ENCODE peak calls at places on chromosomes 11 and 22, in five cellular contexts. R, F, M, T and G are unnamed samples.

GRCh38 chr11:71451596-71452353 is 1.2 kb upstream of the NADSYN1 start:
- DNase-seq in T (peak; percentile 46), F (peak; percentile 49), M (no peak), R (peak; percentile 69), G (no peak)

GRCh38 chr11:6323291-6323905 is 3.1 kb upstream of the CAVIN3 start:
- DNase-seq in M (no peak), R (no peak), F (no peak), T (no peak), G (no peak)

GRCh38 chr11:36672815-36673450 is 74.9 kb upstream of the RAG2 start:
- DNase-seq in R (peak; percentile 44), F (no peak), M (no peak), T (no peak), G (peak; percentile 26)

GRCh38 chr11:65885808-65886536 is 2.3 kb downstream of the FIBP start:
- DNase-seq in M (no peak), F (no peak), T (peak; percentile 24), R (no peak), G (no peak)

GRCh38 chr11:65491614-65492386 is 7.0 kb upstream of the MALAT1 start:
- DNase-seq in R (peak; percentile 95), T (peak; percentile 90), M (peak; percentile 89), F (peak; percentile 92), G (no peak)

GRCh38 chr11:10109836-10110235 is 184.2 kb downstream of the SBF2 start:
- DNase-seq in M (peak; percentile 83), R (no peak), T (no peak), F (no peak), G (peak; percentile 66)

GRCh38 chr11:5992604-5993251 is 5.9 kb upstream of the OR52L1 start:
- DNase-seq in T (no peak), M (no peak), F (no peak), R (peak; percentile 10), G (no peak)

GRCh38 chr11:12724301-12725046 is 50.3 kb downstream of the TEAD1 start:
- DNase-seq in M (peak; percentile 73), T (peak; percentile 91), R (peak; percentile 95), F (peak; percentile 66), G (peak; percentile 88)

GRCh38 chr11:65551572-65552398 is 6.4 kb downstream of the LTBP3 start:
- DNase-seq in R (peak; percentile 73), F (peak; percentile 74), M (no peak), T (peak; percentile 90), G (no peak)

GRCh38 chr11:126194121-126194543 is 17.3 kb downstream of the RPUSD4 start:
- DNase-seq in T (peak; percentile 55), F (no peak), R (peak; percentile 51), M (no peak), G (no peak)

GRCh38 chr11:60924906-60925684 is 835 bp downstream of the TMEM132A start:
- DNase-seq in F (no peak), R (peak; percentile 17), T (no peak), M (no peak), G (no peak)

GRCh38 chr11:87284306-87284705 is 246.6 kb downstream of the TMEM135 start:
- DNase-seq in F (no peak), R (no peak), M (no peak), T (no peak), G (no peak)

GRCh38 chr11:38952698-38953097 is 2354.7 kb upstream of the RAG2 start:
- DNase-seq in M (no peak), T (no peak), F (no peak), R (no peak), G (no peak)

GRCh38 chr22:37312549-37313183 is 30.4 kb downstream of the CYTH4 start:
- DNase-seq in T (no peak), R (no peak), F (no peak), M (no peak), G (no peak)

GRCh38 chr11:93606314-93606713 is 55.2 kb upstream of the CEP295 start:
- DNase-seq in R (no peak), F (no peak), M (no peak), T (no peak), G (no peak)

GRCh38 chr11:127056338-127056971 is 55.9 kb upstream of the KIRREL3 start:
- DNase-seq in R (no peak), F (no peak), M (no peak), T (no peak), G (no peak)

GRCh38 chr11:80424012-80424695 is 983.3 kb upstream of the TENM4 start:
- DNase-seq in M (no peak), R (no peak), T (no peak), F (no peak), G (no peak)

GRCh38 chr22:28441720-28442263 is 237.8 kb downstream of the TTC28 start:
- DNase-seq in R (peak; percentile 5), F (no peak), M (no peak), T (no peak), G (no peak)

GRCh38 chr11:129853508-129854228 is 38.0 kb downstream of the TMEM45B start:
- DNase-seq in T (peak; percentile 86), M (no peak), R (peak; percentile 31), F (no peak), G (no peak)

GRCh38 chr11:125777309-125777708 is 1.3 kb downstream of the PATE2 start:
- DNase-seq in T (no peak), R (no peak), M (peak; percentile 10), F (no peak), G (peak; percentile 5)

GRCh38 chr11:64371201-64371600 is 12.2 kb downstream of the RPS6KA4 start:
- DNase-seq in T (no peak), M (no peak), R (no peak), F (no peak), G (no peak)

GRCh38 chr11:64367931-64368672 is 9.1 kb downstream of the RPS6KA4 start:
- DNase-seq in F (no peak), R (no peak), T (no peak), M (no peak), G (no peak)

GRCh38 chr11:64372021-64372420 is 13.1 kb downstream of the RPS6KA4 start:
- DNase-seq in T (no peak), R (no peak), F (peak; percentile 19), M (no peak), G (no peak)

GRCh38 chr11:64368673-64369074 is 9.7 kb downstream of the RPS6KA4 start:
- DNase-seq in M (no peak), T (no peak), R (no peak), F (no peak), G (no peak)

DNA sequence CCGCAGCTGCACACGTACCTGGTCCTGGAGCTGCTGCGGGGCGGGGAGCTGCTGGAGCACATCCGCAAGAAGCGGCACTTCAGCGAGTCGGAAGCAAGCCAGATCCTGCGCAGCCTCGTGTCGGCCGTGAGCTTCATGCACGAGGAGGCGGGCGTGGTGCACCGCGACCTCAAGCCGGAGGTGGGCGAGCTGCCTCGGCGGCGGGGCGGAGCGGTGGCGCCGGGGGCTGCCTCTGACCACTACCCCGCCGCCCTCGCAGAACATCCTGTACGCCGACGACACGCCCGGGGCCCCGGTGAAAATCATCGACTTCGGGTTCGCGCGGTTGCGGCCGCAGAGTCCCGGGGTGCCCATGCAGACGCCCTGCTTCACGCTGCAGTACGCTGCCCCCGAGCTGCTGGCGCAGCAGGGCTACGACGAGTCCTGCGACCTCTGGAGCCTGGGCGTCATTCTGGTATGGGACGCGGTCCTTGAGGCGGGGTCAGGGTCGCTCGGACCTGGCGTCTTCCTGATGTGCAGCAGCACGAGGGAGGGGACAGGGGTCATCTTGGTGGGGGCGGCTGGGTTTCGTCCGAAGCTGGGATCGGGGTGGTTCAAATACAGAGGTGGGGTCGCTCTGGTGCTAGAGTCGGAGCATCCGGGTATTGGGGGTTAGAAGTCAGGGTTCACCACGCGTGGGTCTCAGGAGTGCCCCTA is 10.6 kb downstream of the RPS6KA4 start:
- DNase-seq in F (no peak), R (no peak), M (no peak), T (no peak), G (no peak)
- TF ChIP-seq CTCF in F (no peak), R (no peak), M (no peak), T (no peak), G (no peak)

GRCh38 chr11:1391165-1392010 is 1.7 kb downstream of the BRSK2 start:
- DNase-seq in R (no peak), F (peak; percentile 52), M (no peak), T (no peak), G (no peak)

GRCh38 chr11:1388763-1389102 is 1.0 kb upstream of the BRSK2 start:
- DNase-seq in M (no peak), F (no peak), T (no peak), R (no peak), G (no peak)

GRCh38 chr11:1389103-1389931 is 417 bp upstream of the BRSK2 start:
- DNase-seq in T (peak; percentile 95), F (peak; percentile 99), R (peak; percentile 99), M (peak; percentile 65), G (peak; percentile 79)

GRCh38 chr11:1390603-1391164 is 950 bp downstream of the BRSK2 start:
- DNase-seq in T (no peak), R (peak; percentile 26), M (no peak), F (peak; percentile 66), G (no peak)

GRCh38 chr11:1389932-1390587 is at the start of gene BRSK2:
- DNase-seq in M (no peak), R (no peak), T (no peak), F (peak; percentile 44), G (no peak)
- H3K4me3 ChIP-seq in M (peak within 1 kb of the TSS; percentile 65), R (peak within 1 kb of the TSS; percentile 60), T (peak within 1 kb of the TSS; percentile 32), F (peak within 1 kb of the TSS; percentile 66), G (peak within 1 kb of the TSS; percentile 45)

GRCh38 chr11:62013266-62014157 is 46.1 kb upstream of the FTH1 start:
- DNase-seq in F (no peak), T (peak; percentile 30), M (no peak), R (no peak), G (no peak)
- TF ChIP-seq CTCF in F (no peak), T (no peak), M (no peak), R (no peak), G (no peak)

GRCh38 chr22:24494182-24494534 is 974 bp upstream of the UPB1 start:
- DNase-seq in M (no peak), F (no peak), R (no peak), T (no peak), G (no peak)

GRCh38 chr22:24495365-24495675 is 188 bp downstream of the UPB1 start:
- DNase-seq in F (no peak), T (no peak), R (no peak), M (no peak), G (no peak)

GRCh38 chr22:24496234-24496633 is 1.1 kb downstream of the UPB1 start:
- DNase-seq in T (no peak), R (no peak), F (no peak), M (no peak), G (no peak)

GRCh38 chr22:24496661-24497060 is 1.5 kb downstream of the UPB1 start:
- DNase-seq in M (no peak), R (no peak), T (no peak), F (no peak), G (no peak)

DNA sequence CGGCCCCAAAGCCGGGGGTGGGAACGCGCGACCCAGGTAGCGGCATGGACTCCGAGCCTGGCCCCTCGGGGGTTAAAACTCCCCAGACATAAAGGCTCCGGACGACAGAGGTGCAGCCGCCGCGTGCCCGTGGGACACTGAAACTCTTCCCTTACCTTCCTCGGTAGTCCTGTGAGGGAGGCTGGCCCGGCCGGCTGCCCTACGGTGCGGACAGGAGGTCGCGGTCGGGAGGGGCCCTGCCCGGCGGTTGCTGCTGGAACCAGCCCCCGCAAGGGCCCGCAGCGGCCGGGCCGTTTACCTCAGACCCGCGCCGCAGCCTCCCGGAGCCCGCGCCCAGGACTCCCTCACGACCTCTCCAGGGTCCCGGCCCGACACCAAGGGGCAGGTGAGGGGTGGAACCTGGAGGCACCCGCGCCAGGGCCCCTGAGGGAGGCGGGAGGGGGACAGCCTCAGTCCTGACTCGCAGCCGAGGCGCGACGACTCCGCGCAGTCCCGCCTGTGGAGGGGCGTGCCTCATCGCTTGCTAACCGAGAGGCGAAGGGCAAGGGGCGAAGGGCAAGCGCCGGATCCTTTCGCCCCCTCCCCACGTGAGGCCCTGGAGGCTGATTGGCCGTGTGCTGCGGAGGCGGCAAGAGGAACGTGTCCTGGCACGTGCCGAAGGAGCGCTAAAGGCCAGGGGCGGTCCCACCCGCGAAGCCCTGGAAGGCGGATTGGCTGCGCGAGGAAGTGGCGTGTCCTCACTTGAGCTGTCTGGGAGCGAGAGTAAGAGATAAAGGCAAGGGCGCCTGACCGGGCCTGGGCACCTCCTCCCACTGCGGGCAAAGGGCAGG is at the start of gene UPB1:
- DNase-seq in M (no peak), F (no peak), R (no peak), T (no peak), G (no peak)
- H3K4me3 ChIP-seq in M (peak within 1 kb of the TSS; percentile 0), F (peak within 1 kb of the TSS; percentile 50), R (peak within 1 kb of the TSS; percentile 42), T (no peak within 1 kb of the TSS), G (peak within 1 kb of the TSS; percentile 17)